ENCODE peak calls at places on chromosomes 6 and 20, in four cellular contexts. I is GM23248, C is MM.1S, N is neural progenitor cell. V is an unnamed sample. For H3F3A, the result is how much of the 10 kb centered on the place peaks cover.

GRCh38 chr6:163416640-163417253 is 2.2 kb downstream of the QKI start:
- DNase-seq in N (peak), I (peak), C (peak), V (peak)

GRCh38 chr6:14542670-14543366 is 425.2 kb downstream of the CD83 start:
- DNase-seq in N (no peak), I (peak), C (no peak), V (no peak)

GRCh38 chr20:43584448-43585138 is 6.1 kb upstream of the IFT52 start:
- DNase-seq in I (peak), C (no peak), N (no peak), V (peak)

GRCh38 chr6:158023597-158023939 is 41.9 kb downstream of the SYNJ2 start:
- DNase-seq in I (no peak), C (no peak), N (no peak), V (no peak)

GRCh38 chr6:27251672-27252251 is 4.3 kb downstream of the PRSS16 start:
- DNase-seq in C (peak), N (peak), I (peak), V (peak)

GRCh38 chr20:24779166-24779565 is 169.9 kb upstream of the CST7 start:
- DNase-seq in C (no peak), I (no peak), N (no peak), V (no peak)

GRCh38 chr6:41651246-41651961 is 13.1 kb downstream of the MDFI start:
- DNase-seq in I (no peak), C (no peak), N (no peak), V (no peak)

GRCh38 chr6:31042801-31043200 is 32.5 kb downstream of the MUC22 start:
- DNase-seq in I (peak), N (peak), C (peak), V (peak)

GRCh38 chr6:150001295-150001990 is 23.9 kb downstream of the RAET1L start:
- DNase-seq in C (no peak), N (no peak), I (no peak), V (no peak)

GRCh38 chr6:166620478-166621113 is 6.5 kb downstream of the RPS6KA2 start:
- DNase-seq in N (no peak), C (no peak), I (peak), V (peak)

GRCh38 chr6:35096129-35096852 is 44.8 kb downstream of the TCP11 start:
- DNase-seq in C (no peak), N (no peak), I (peak), V (no peak)

GRCh38 chr6:27157461-27158315 is 89.8 kb upstream of the PRSS16 start:
- DNase-seq in N (peak), C (peak), I (peak), V (peak)

GRCh38 chr20:22578221-22579118 is 5.9 kb downstream of the FOXA2 start:
- DNase-seq in N (peak), I (no peak), C (no peak), V (no peak)

DNA sequence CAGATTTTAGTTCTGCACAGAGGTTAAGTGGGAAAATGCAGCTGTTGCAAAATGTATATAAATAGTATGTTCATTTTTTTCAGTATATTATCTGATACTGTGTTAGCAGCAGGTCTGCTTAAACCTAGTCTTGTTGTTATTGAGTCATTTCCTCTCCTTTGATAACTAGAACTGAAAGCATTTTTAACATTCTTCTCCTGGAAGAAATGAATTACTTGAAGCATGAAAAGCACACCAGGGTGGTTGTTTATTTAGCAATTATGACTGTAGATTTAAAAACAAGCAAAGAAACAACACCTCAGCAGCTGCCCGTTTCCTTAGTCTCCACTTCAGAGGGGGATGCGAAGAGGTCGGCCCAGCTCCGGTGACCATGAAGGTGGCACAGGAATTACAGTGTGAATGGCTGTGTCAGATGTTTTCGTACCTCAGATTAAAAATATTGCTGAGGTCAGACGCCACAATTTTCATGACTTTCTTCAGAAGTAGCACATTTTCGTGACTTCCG is 53.5 kb downstream of the GOPC start:
- DNase-seq in N (no peak), I (peak), C (peak), V (peak)
- H3F3A ChIP-seq in N (under half), I (under half), C (under half), V (under half)

GRCh38 chr6:160348552-160349441 is 619 bp downstream of the SLC22A3 start:
- DNase-seq in I (peak), N (peak), C (no peak), V (no peak)
- TF ChIP-seq EZH2 in I (peak), N (peak), C (no peak), V (no peak)

GRCh38 chr20:58908216-58908615 is 55.7 kb downstream of the GNAS start:
- DNase-seq in C (peak), N (no peak), I (no peak), V (no peak)
- H3F3A ChIP-seq in C (half or more), N (half or more), I (half or more), V (half or more)

GRCh38 chr6:104936766-104937535 is 20.0 kb upstream of the LIN28B start:
- DNase-seq in C (no peak), N (no peak), I (no peak), V (no peak)

GRCh38 chr6:104940238-104940880 is 16.5 kb upstream of the LIN28B start:
- DNase-seq in C (no peak), I (no peak), N (peak), V (no peak)

GRCh38 chr6:104940881-104941693 is 15.8 kb upstream of the LIN28B start:
- DNase-seq in N (peak), I (peak), C (no peak), V (peak)

GRCh38 chr6:104943781-104944180 is 13.1 kb upstream of the LIN28B start:
- DNase-seq in C (peak), I (peak), N (peak), V (no peak)

DNA sequence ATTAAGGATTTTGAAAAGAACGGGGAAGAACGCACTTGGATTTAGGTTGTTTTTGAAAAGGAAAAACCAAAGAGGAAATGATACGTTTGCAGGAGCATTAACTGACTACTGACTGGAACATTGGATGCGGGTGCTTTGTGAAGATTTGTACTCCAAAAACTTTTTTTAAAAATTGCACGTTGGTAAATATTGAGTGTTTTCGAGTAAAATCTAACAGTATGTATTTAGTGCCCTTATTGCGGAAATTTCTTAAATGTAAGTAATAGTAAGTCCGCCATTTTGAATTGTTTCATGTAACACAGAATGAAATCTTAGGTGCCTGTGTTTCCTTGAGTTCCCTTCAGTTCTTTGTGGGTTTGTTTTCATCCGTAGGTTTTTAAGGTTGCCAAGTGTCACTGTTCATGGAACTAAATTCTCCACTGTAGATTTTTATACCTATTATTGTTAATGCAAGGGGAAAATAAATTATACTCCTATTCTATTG is 15.2 kb upstream of the LIN28B start:
- DNase-seq in C (no peak), N (peak), I (no peak), V (no peak)
- TF ChIP-seq EZH2 in C (no peak), N (no peak), I (peak), V (no peak)

DNA sequence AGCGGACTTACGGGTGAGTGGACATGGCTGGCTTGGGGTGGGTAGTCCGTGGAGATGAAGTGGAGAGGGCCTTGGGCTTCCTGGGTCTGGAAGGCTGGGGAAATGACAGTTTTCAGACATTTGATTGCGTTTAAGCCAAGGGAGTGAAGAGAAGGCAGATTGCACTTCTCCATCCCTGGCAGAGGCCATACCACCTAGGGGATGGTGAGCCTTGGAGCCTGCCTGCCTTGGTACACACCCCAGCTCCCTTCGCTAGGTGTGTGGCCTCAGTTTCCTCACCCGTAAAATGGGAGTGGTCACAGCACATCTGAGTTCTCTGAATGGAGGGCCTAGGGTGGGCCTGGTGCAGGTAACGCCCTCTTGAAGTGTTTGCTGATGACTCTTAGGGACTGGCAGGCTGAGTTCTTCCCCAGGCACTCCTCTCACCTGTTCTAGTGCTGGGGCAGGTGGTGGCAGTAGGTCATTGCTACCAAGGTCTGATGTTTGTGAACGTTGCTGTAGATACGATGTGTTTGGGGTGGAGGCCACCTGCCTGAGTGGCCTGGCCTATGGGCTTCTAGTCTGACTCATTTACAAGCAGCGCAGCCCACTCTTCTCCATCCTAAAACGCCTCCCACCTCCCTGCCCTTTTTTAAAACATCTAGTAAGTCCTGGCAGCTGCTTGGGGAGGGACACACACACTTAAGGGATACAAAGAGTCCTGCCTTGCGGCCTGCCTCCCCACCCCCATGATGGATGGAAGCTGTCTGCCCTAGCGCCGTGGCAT is 2.3 kb downstream of the RBM38 start:
- DNase-seq in N (no peak), C (peak), I (no peak), V (peak)
- H3F3A ChIP-seq in N (under half), C (half or more), I (under half), V (under half)

GRCh38 chr6:119036076-119036475 is 42.4 kb downstream of the FAM184A start:
- DNase-seq in C (no peak), N (no peak), I (no peak), V (no peak)
- TF ChIP-seq EZH2 in C (no peak), N (no peak), I (no peak), V (no peak)

GRCh38 chr6:129641344-129641743 is 68.6 kb downstream of the ARHGAP18 start:
- DNase-seq in I (peak), N (no peak), C (no peak), V (no peak)

GRCh38 chr6:129643968-129644367 is 66.0 kb downstream of the ARHGAP18 start:
- DNase-seq in I (no peak), C (no peak), N (no peak), V (no peak)

GRCh38 chr6:129644567-129645015 is 65.4 kb downstream of the ARHGAP18 start:
- DNase-seq in N (no peak), C (no peak), I (peak), V (no peak)

GRCh38 chr6:129645371-129646139 is 64.4 kb downstream of the ARHGAP18 start:
- DNase-seq in N (no peak), I (no peak), C (no peak), V (peak)

GRCh38 chr6:129642322-129642721 is 67.7 kb downstream of the ARHGAP18 start:
- DNase-seq in N (no peak), C (no peak), I (no peak), V (no peak)
- H3F3A ChIP-seq in N (under half), C (under half), I (under half), V (under half)

GRCh38 chr6:111650049-111650448 is 44.4 kb upstream of the TRAF3IP2 start:
- DNase-seq in N (no peak), C (no peak), I (no peak), V (no peak)

GRCh38 chr6:111644893-111645430 is 39.3 kb upstream of the TRAF3IP2 start:
- DNase-seq in N (no peak), I (no peak), C (no peak), V (no peak)

GRCh38 chr6:111646034-111646433 is 40.4 kb upstream of the TRAF3IP2 start:
- DNase-seq in C (no peak), N (no peak), I (no peak), V (no peak)

GRCh38 chr6:111646942-111647341 is 41.3 kb upstream of the TRAF3IP2 start:
- DNase-seq in C (no peak), N (no peak), I (peak), V (no peak)

DNA sequence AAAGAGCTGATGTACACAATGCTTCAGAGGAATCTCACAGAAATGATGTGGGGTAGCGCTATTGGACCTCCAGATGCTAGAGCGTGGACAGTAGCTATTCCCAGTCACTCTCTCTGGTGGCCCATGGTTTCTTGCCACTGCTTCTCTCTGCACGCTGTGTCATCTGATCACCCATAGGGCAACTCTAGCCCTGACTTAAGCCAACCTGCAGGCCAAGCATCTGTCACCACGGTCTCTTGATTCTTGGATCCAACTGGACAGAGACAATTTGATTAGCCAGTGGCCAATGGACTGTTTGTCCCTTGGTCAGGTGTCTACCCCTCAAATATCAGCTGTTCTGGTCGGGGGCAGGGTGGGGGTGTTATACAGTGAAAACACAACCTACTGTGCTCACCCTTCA is 42.4 kb upstream of the TRAF3IP2 start:
- DNase-seq in I (no peak), C (no peak), N (no peak), V (no peak)
- TF ChIP-seq EZH2 in I (no peak), C (no peak), N (no peak), V (no peak)

GRCh38 chr20:49672109-49672681 is 41.5 kb downstream of the B4GALT5 start:
- DNase-seq in C (no peak), N (no peak), I (no peak), V (no peak)

GRCh38 chr20:49675368-49676151 is 38.1 kb downstream of the B4GALT5 start:
- DNase-seq in I (peak), C (peak), N (no peak), V (peak)

GRCh38 chr20:49671429-49671828 is 42.2 kb downstream of the B4GALT5 start:
- DNase-seq in N (no peak), I (no peak), C (no peak), V (no peak)

GRCh38 chr20:49676581-49677291 is 36.9 kb downstream of the B4GALT5 start:
- DNase-seq in N (no peak), I (peak), C (peak), V (peak)

GRCh38 chr20:49674383-49675352 is 39.0 kb downstream of the B4GALT5 start:
- DNase-seq in C (no peak), I (peak), N (no peak), V (peak)
- H3F3A ChIP-seq in C (under half), I (half or more), N (under half), V (half or more)

GRCh38 chr6:170248111-170248805 is 42.6 kb downstream of the DLL1 start:
- DNase-seq in I (peak), N (no peak), C (no peak), V (no peak)
- TF ChIP-seq EZH2 in I (no peak), N (no peak), C (no peak), V (no peak)

V was measured in PC-9.